ENCODE peak calls at places on chromosomes 1 and 21, in eight cellular contexts. Z is progenitor cell of endocrine pancreas; P is CD8-positive, alpha-beta T cell; V is pancreas; K is fibroblast of the aortic adventitia; H is ovary; D is cardiac fibroblast; F is IMR-90. W is an unnamed sample.

GRCh38 chr21:42666023-42666747 is 12.8 kb downstream of the PDE9A start:
- DNase-seq in Z (no peak), P (no peak), V (no peak), K (no peak), H (no peak), D (peak), F (no peak), W (no peak)

GRCh38 chr1:25688390-25689119 is 72.0 kb downstream of the MAN1C1 start:
- DNase-seq in Z (no peak), P (no peak), V (peak), K (peak), H (no peak), D (no peak), F (peak), W (peak)

GRCh38 chr1:1982379-1983232 is 21.0 kb downstream of the CFAP74 start:
- DNase-seq in Z (no peak), P (no peak), V (no peak), K (no peak), H (no peak), D (no peak), F (no peak), W (no peak)

GRCh38 chr1:26790551-26790953 is 2.8 kb downstream of the PIGV start:
- DNase-seq in Z (no peak), P (no peak), V (no peak), K (no peak), H (no peak), D (no peak), F (no peak), W (no peak)

GRCh38 chr21:41133896-41134522 is 34.0 kb upstream of the BACE2 start:
- DNase-seq in Z (no peak), P (no peak), V (no peak), K (peak), H (no peak), D (peak), F (peak), W (no peak)

GRCh38 chr21:37060296-37060695 is 12.6 kb downstream of the PIGP start:
- DNase-seq in Z (no peak), P (no peak), V (peak), K (peak), H (no peak), D (peak), F (peak), W (peak)

GRCh38 chr1:39213511-39214002 is 9.1 kb downstream of the MACF1 start:
- DNase-seq in Z (no peak), P (no peak), V (no peak), K (peak), H (no peak), D (peak), F (peak), W (peak)

GRCh38 chr1:54476231-54477109 is 70.3 kb upstream of the SSBP3 start:
- DNase-seq in Z (no peak), P (no peak), V (no peak), K (peak), H (peak), D (no peak), F (no peak), W (no peak)

GRCh38 chr1:36741066-36741465 is 258.4 kb upstream of the CSF3R start:
- DNase-seq in Z (no peak), P (no peak), V (no peak), K (no peak), H (no peak), D (no peak), F (no peak), W (no peak)

GRCh38 chr1:89454845-89455521 is 69.6 kb upstream of the LRRC8B start:
- DNase-seq in Z (no peak), P (peak), V (peak), K (peak), H (peak), D (peak), F (peak), W (no peak)

GRCh38 chr1:155081472-155082300 is 3.0 kb downstream of the EFNA3 start:
- DNase-seq in Z (no peak), P (no peak), V (no peak), K (no peak), H (no peak), D (no peak), F (no peak), W (no peak)

GRCh38 chr1:200971428-200971903 is 52.0 kb downstream of the KIF21B start:
- DNase-seq in Z (no peak), P (no peak), V (no peak), K (no peak), H (no peak), D (no peak), F (no peak), W (no peak)

GRCh38 chr1:200967693-200968468 is 55.6 kb downstream of the KIF21B start:
- DNase-seq in Z (no peak), P (no peak), V (no peak), K (no peak), H (no peak), D (no peak), F (no peak), W (no peak)

GRCh38 chr1:200970771-200971427 is 52.6 kb downstream of the KIF21B start:
- DNase-seq in Z (no peak), P (no peak), V (no peak), K (no peak), H (no peak), D (no peak), F (no peak), W (no peak)

GRCh38 chr1:200968469-200969410 is 54.8 kb downstream of the KIF21B start:
- DNase-seq in Z (no peak), P (no peak), V (no peak), K (peak), H (no peak), D (no peak), F (peak), W (no peak)

DNA sequence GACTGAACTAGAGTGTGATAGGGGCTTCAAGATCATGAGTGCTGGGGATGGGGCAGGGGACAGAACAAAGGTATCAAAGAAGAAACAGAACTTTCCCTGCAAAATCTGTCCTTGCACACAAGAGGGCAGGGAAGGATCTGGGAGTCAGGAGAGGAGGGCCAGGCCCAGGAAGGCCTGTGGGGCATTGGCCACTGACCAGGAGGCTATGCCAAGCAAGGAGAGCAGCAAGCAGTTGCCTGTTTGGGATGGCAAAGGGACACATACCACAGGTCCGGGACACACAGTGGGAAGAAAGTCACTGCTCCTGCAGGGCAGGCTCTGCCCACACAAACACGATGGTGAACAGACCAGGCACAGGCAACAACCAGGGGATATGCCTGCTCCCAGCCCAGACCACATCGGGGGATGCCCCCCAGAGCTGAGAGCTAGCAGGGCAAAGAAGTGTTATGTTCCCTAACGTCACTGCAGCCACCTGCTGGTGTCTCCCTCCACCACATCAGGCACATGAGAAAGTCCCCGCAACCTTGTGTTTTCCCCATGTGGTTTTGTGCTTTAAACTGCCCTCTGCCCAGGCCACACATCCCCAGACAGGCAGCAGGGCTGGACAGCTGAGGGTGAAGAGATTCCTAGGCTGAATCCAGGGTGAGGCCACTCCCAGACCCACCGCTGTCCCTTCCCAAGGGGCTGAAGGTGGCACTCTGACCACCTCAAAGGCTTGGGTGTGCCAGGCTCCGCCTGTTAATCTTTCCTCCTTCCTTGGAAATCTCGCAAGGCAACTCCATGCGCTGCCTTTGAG is 53.6 kb downstream of the KIF21B start:
- DNase-seq in Z (no peak), P (no peak), V (no peak), K (no peak), H (no peak), D (no peak), F (no peak), W (no peak)
- TF ChIP-seq CTCF in Z (no peak), P (no peak), V (no peak), K (no peak), H (no peak), D (no peak), F (no peak), W (no peak)

GRCh38 chr1:44170281-44170823 is 28.9 kb upstream of the KLF18 start:
- DNase-seq in Z (no peak), P (no peak), V (no peak), K (peak), H (no peak), D (peak), F (peak), W (no peak)

DNA sequence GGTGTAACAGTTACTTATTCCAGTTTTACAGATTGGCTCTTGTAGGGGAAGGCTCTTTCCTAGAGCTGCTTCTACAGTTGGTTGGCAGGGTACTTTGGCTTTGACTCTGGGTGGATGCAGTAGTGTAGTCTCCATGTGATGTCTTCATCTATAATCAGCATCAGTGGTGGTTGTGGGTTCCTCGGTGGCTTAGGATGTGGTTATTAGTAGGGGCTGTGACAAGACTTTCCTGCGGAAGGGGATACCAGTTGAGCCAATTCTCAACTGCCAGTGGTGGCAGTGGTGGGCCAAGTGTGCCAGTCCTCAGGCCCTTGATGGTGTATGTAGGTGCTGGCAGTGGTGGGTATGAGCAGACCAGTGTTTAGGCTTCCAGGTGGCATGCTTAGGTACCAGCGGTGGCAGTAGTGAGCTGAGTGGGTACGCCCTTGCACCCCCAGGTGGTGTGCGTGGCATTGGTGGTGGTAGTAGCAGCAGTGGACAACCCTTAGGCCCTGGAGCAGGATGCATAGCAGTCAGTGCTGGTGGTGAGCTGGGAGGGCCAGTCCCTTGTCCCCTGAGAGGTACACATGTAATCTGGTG is 27.2 kb upstream of the KLF18 start:
- DNase-seq in Z (no peak), P (no peak), V (no peak), K (no peak), H (no peak), D (no peak), F (no peak), W (no peak)
- TF ChIP-seq CTCF in Z (no peak), P (no peak), V (no peak), K (no peak), H (no peak), D (no peak), F (no peak), W (no peak)

GRCh38 chr1:14482784-14483183 is 115.7 kb upstream of the KAZN start:
- DNase-seq in Z (no peak), P (no peak), V (no peak), K (no peak), H (no peak), D (no peak), F (no peak), W (no peak)
- TF ChIP-seq CTCF in Z (no peak), P (no peak), V (no peak), K (no peak), H (no peak), D (no peak), F (no peak), W (no peak)

DNA sequence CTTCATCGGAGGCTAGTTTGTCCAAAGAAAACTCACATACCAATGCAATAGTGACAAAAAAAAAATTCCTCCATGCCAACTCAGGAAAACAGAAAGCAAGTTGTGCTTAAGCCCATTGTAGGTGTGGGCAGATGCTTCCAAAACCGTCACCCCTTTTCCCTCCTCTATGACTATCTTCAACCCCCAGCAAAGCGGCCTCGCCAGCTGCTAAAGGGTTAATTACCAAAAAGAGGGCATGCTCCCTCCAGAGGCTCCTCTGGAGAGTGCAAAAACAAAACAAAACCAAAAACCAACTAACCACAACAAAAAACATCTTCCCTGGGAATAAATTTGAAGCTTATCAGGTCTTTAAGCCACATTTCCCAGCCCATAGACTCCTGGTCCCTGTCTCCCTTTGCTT is 1.2 kb downstream of the LMOD1 start:
- DNase-seq in Z (no peak), P (no peak), V (no peak), K (no peak), H (no peak), D (no peak), F (no peak), W (no peak)
- TF ChIP-seq CTCF in Z (peak), P (no peak), V (no peak), K (peak), H (peak), D (peak), F (peak), W (peak)

GRCh38 chr1:196305216-196305615 is 303.0 kb downstream of the KCNT2 start:
- DNase-seq in Z (no peak), P (no peak), V (no peak), K (no peak), H (no peak), D (no peak), F (no peak), W (no peak)

GRCh38 chr1:196302420-196302819 is 305.8 kb downstream of the KCNT2 start:
- DNase-seq in Z (no peak), P (no peak), V (no peak), K (no peak), H (no peak), D (no peak), F (no peak), W (no peak)

GRCh38 chr1:196308171-196308570 is 300.1 kb downstream of the KCNT2 start:
- DNase-seq in Z (no peak), P (no peak), V (no peak), K (no peak), H (no peak), D (no peak), F (no peak), W (no peak)

GRCh38 chr1:196306421-196306820 is 301.8 kb downstream of the KCNT2 start:
- DNase-seq in Z (no peak), P (no peak), V (no peak), K (no peak), H (no peak), D (no peak), F (no peak), W (no peak)

DNA sequence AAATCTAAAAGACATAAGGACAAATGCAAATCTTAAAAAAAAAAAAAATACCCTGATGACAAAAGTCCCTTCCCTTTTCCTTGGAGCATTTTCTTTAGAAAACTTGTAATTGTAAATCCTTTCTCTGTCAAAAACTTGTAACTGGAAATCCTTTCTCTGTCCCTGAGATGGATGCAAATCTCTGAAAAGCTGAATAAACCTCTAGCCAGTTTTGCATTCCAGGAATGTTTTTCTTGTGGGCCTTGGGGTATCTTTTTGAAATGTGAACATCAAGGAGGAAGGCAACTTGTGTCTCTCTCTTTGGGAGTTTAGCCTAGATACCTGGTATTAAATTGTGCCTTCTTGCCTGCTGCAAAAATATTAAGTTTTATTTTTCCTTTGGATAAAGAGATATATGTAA is 305.3 kb downstream of the KCNT2 start:
- DNase-seq in Z (no peak), P (no peak), V (no peak), K (no peak), H (no peak), D (no peak), F (no peak), W (no peak)
- TF ChIP-seq CTCF in Z (no peak), P (no peak), V (no peak), K (no peak), H (no peak), D (no peak), F (no peak), W (no peak)

GRCh38 chr1:150186789-150187559 is 37.3 kb downstream of the PLEKHO1 start:
- DNase-seq in Z (no peak), P (no peak), V (no peak), K (peak), H (no peak), D (peak), F (peak), W (no peak)
- TF ChIP-seq CTCF in Z (peak), P (peak), V (peak), K (peak), H (peak), D (peak), F (peak), W (peak)

GRCh38 chr1:167524651-167525050 is 6.3 kb upstream of the CD247 start:
- DNase-seq in Z (no peak), P (no peak), V (no peak), K (no peak), H (no peak), D (peak), F (no peak), W (no peak)
- TF ChIP-seq CTCF in Z (no peak), P (no peak), V (no peak), K (no peak), H (no peak), D (no peak), F (no peak), W (no peak)